ENCODE peak calls at places on chromosome 21, in nine cellular contexts. E is fibroblast of lung; Q is adrenal gland; A is lower lobe of right lung; O is OCI-LY7; H is breast epithelium; R is CD8-positive, alpha-beta memory T cell; N is spleen; V is left ventricle myocardium inferior. T is an unnamed sample. For H3K4me1, the result is how much of the 10 kb centered on the place peaks cover.

GRCh38 chr21:38984982-38985422 is 179.3 kb downstream of the ETS2 start:
- DNase-seq in A (no peak), R (no peak), E (peak), N (no peak), H (no peak), Q (peak), V (no peak), O (no peak), T (no peak)

GRCh38 chr21:21003701-21004100 is 5.5 kb downstream of the NCAM2 start:
- DNase-seq in A (no peak), E (peak), O (peak), R (no peak), H (no peak), V (no peak), N (no peak), Q (no peak), T (no peak)

GRCh38 chr21:36728371-36729111 is 29.6 kb downstream of the SIM2 start:
- DNase-seq in A (no peak), E (no peak), H (peak), O (no peak), R (no peak), N (peak), V (no peak), Q (no peak), T (no peak)

GRCh38 chr21:43731891-43732711 is 13.2 kb downstream of the PDXK start:
- DNase-seq in E (peak), N (no peak), Q (no peak), R (no peak), A (no peak), H (no peak), O (no peak), V (no peak), T (no peak)

GRCh38 chr21:42799516-42799915 is 79.8 kb downstream of the WDR4 start:
- DNase-seq in E (no peak), V (no peak), O (no peak), A (no peak), Q (no peak), N (no peak), H (no peak), R (no peak), T (no peak)

GRCh38 chr21:36694041-36694515 is 4.8 kb upstream of the SIM2 start:
- DNase-seq in H (no peak), V (no peak), Q (no peak), A (no peak), E (peak), O (no peak), R (no peak), N (no peak), T (no peak)

GRCh38 chr21:42319368-42319767 is 4.2 kb upstream of the TFF3 start:
- DNase-seq in E (no peak), O (peak), N (peak), A (no peak), V (no peak), Q (no peak), H (no peak), R (no peak), T (no peak)

GRCh38 chr21:39664586-39664985 is 51.8 kb downstream of the B3GALT5 start:
- DNase-seq in E (no peak), N (no peak), A (no peak), Q (no peak), H (no peak), O (no peak), V (no peak), R (no peak), T (no peak)

GRCh38 chr21:14366998-14367397 is 15.9 kb downstream of the HSPA13 start:
- DNase-seq in V (no peak), R (no peak), A (no peak), O (no peak), E (no peak), H (no peak), Q (no peak), N (no peak), T (no peak)

GRCh38 chr21:34807881-34808568 is 139.2 kb downstream of the CLIC6 start:
- DNase-seq in R (peak), E (peak), A (peak), N (peak), H (no peak), Q (peak), V (no peak), O (peak), T (peak)

GRCh38 chr21:32813265-32813903 is 41.8 kb upstream of the PAXBP1 start:
- DNase-seq in V (no peak), E (no peak), A (no peak), Q (no peak), O (peak), H (no peak), N (no peak), R (no peak), T (no peak)
- H3K4me1 ChIP-seq in V (under half), E (under half), A (under half), Q (under half), O (under half), H (under half), N (under half), R (under half), T (under half)

DNA sequence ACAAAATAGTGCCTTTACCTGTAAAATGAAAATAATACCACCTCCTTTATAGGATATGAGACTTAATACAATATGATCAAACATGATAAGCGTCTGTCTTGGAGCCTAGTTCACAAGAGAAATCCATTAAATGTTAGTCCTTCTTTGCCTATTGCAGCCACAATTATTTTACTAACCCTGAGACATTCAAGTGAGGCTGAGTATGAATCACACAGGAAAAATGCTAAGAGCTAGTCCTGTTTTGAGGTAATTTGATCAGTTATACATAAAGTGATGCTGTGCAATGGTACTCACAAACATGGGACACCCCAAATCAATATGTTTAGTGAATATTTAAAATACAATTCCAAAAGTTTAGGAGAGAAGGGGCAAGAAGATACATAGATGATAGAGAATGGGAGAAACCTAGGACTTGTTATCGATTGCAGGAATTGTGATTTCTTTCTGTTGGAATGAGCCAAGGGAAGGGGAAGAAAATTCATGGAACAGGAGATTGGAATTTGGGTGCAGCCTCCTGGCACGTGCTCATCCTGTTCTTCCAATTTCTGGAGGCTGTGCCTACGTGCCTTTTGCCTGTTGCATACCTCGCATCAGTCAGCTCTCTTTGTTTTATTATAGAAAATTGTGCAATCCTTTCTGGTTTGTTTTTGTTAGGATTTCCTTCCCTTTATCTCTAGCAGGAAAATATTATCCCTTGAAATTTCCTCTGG is 39.9 kb upstream of the BACH1 start:
- DNase-seq in Q (peak), N (no peak), A (no peak), H (no peak), V (no peak), R (no peak), E (peak), O (no peak), T (peak)
- H3K4me1 ChIP-seq in Q (under half), N (under half), A (under half), H (under half), V (under half), R (under half), E (under half), O (under half), T (half or more)

GRCh38 chr21:45123440-45123839 is 49.1 kb downstream of the ADARB1 start:
- DNase-seq in O (peak), V (no peak), E (no peak), H (no peak), R (no peak), Q (no peak), N (no peak), A (no peak), T (no peak)

GRCh38 chr21:45125347-45125746 is 51.0 kb downstream of the ADARB1 start:
- DNase-seq in H (no peak), A (no peak), O (peak), N (peak), Q (no peak), E (no peak), V (no peak), R (no peak), T (no peak)

GRCh38 chr21:45122432-45123132 is 48.2 kb downstream of the ADARB1 start:
- DNase-seq in V (no peak), H (no peak), Q (no peak), E (no peak), O (peak), R (no peak), A (no peak), N (no peak), T (no peak)

GRCh38 chr21:45126085-45126687 is 51.8 kb downstream of the ADARB1 start:
- DNase-seq in A (no peak), N (no peak), E (no peak), H (no peak), R (no peak), O (no peak), Q (no peak), V (no peak), T (no peak)

GRCh38 chr21:45124596-45124995 is 50.2 kb downstream of the ADARB1 start:
- DNase-seq in O (no peak), H (no peak), E (no peak), V (no peak), A (no peak), N (no peak), R (no peak), Q (no peak), T (no peak)
- H3K4me1 ChIP-seq in O (half or more), H (under half), E (under half), V (under half), A (under half), N (half or more), R (under half), Q (under half), T (under half)

GRCh38 chr21:31184462-31184861 is 146.2 kb upstream of the KRTAP19-8 start:
- DNase-seq in A (no peak), H (no peak), N (no peak), R (peak), Q (no peak), E (no peak), V (no peak), O (no peak), T (no peak)
- H3K4me1 ChIP-seq in A (under half), H (under half), N (under half), R (half or more), Q (under half), E (under half), V (under half), O (under half), T (under half)

GRCh38 chr21:44930543-44930981 is 9.3 kb upstream of the SLX9 start:
- DNase-seq in A (peak), H (no peak), V (peak), E (no peak), O (peak), Q (no peak), N (peak), R (peak), T (no peak)
- H3K4me1 ChIP-seq in A (half or more), H (under half), V (under half), E (under half), O (half or more), Q (under half), N (half or more), R (half or more), T (under half)

GRCh38 chr21:33687634-33688033 is 45.3 kb downstream of the ITSN1 start:
- DNase-seq in E (no peak), H (no peak), O (no peak), Q (no peak), A (no peak), V (no peak), R (no peak), N (no peak), T (no peak)

GRCh38 chr21:33685613-33686197 is 43.4 kb downstream of the ITSN1 start:
- DNase-seq in V (no peak), N (no peak), Q (no peak), E (peak), O (no peak), H (no peak), A (no peak), R (no peak), T (no peak)

GRCh38 chr21:33686386-33686785 is 44.1 kb downstream of the ITSN1 start:
- DNase-seq in R (no peak), Q (no peak), N (no peak), A (no peak), H (no peak), E (no peak), O (no peak), V (no peak), T (no peak)

GRCh38 chr21:33690874-33691273 is 48.6 kb downstream of the ITSN1 start:
- DNase-seq in H (no peak), R (no peak), O (no peak), E (no peak), N (no peak), Q (no peak), V (no peak), A (no peak), T (no peak)

DNA sequence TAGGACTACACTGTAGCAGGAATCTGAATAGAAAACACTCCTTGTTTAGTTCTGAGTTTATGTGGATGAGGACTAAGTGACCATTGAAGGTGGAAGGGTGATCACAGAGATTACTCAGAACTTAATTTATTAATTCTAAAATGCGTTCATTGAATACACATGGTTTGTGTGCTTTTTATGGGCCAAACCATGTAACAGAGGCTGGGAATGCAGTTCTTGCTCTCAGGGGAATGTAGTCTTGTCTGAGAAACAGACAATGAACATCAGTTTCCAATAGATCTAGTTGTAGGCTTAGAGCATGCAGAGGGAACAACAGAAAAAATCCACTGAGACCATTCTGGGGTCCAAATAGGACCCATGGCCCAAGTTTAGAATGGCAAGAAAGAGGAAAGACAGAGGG is 46.0 kb downstream of the ITSN1 start:
- DNase-seq in E (no peak), O (no peak), H (no peak), R (no peak), N (no peak), V (no peak), A (no peak), Q (no peak), T (no peak)
- H3K4me1 ChIP-seq in E (under half), O (under half), H (under half), R (under half), N (under half), V (half or more), A (under half), Q (under half), T (under half)

DNA sequence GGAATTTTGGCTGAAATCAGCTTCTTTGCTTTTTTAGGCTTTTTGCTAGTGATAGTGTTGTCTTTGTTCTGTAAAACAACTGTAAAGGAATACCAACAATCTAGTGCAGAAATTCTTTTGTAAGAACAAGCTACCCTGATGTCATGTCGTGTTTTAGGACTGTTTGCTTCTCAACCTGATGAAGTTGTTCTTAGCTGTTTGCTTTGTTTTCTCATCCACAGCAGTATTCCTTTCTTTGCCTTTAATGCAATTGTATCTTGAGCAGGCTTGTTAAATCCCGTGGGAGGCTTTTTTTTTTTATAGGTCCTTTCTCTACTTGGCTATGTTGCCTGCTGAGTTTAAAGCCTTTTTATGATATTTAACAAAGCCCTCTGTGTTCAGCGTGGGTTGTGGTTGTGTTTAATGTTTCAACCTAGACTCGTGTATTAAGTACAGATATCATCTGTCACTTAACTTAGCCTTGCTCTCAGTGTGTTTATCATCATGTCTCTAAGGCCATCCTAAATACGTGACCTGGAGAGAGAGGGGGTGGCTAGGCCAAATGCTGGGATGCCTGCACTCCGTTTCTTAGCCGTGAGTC is 31.6 kb downstream of the ADARB1 start:
- DNase-seq in R (no peak), O (no peak), N (no peak), H (no peak), E (no peak), V (no peak), A (no peak), Q (no peak), T (no peak)
- H3K4me1 ChIP-seq in R (under half), O (half or more), N (half or more), H (under half), E (under half), V (half or more), A (half or more), Q (under half), T (under half)

GRCh38 chr21:29194342-29194741 is 63.9 kb downstream of the MAP3K7CL start:
- DNase-seq in E (no peak), V (no peak), A (no peak), H (no peak), R (no peak), Q (no peak), O (no peak), N (no peak), T (no peak)
- H3K4me1 ChIP-seq in E (under half), V (under half), A (under half), H (under half), R (under half), Q (under half), O (under half), N (under half), T (under half)

T was measured in RWPE2.